ENCODE peak calls at places on chromosomes 11 and 22, in nine cellular contexts. Z is IMR-90, J is lung, A is lower leg skin, T is pancreas, O is colonic mucosa, X is fibroblast of lung, W is suprapubic skin, K is GM12865. B is an unnamed sample.

GRCh38 chr11:70048279-70049024 is 29.7 kb upstream of the ANO1 start:
- DNase-seq in Z (no peak), J (no peak), A (peak; percentile 83), T (no peak), O (peak; percentile 24), X (no peak), W (peak; percentile 76), K (no peak), B (no peak)

GRCh38 chr11:118435233-118435892 is 929 bp upstream of the KMT2A start:
- DNase-seq in Z (peak; percentile 20), J (peak; percentile 44), A (peak; percentile 86), T (peak; percentile 48), O (peak; percentile 63), X (peak; percentile 37), W (peak; percentile 79), K (peak; percentile 86), B (peak; percentile 70)

GRCh38 chr11:19922689-19923035 is 210.0 kb downstream of the NAV2 start:
- DNase-seq in Z (peak; percentile 50), J (no peak), A (no peak), T (no peak), O (no peak), X (no peak), W (no peak), K (no peak), B (no peak)

GRCh38 chr22:41302016-41302767 is 867 bp downstream of the ZC3H7B start:
- DNase-seq in Z (no peak), J (no peak), A (no peak), T (no peak), O (no peak), X (no peak), W (no peak), K (no peak), B (no peak)

GRCh38 chr11:4060182-4060923 is 34.2 kb upstream of the RRM1 start:
- DNase-seq in Z (no peak), J (no peak), A (no peak), T (no peak), O (peak; percentile 59), X (no peak), W (no peak), K (no peak), B (no peak)

GRCh38 chr11:112114460-112114859 is 27.8 kb downstream of the SDHD start:
- DNase-seq in Z (no peak), J (no peak), A (no peak), T (no peak), O (no peak), X (no peak), W (no peak), K (no peak), B (no peak)

GRCh38 chr22:45007247-45007945 is 2.4 kb downstream of the PHF21B start:
- DNase-seq in Z (peak; percentile 27), J (no peak), A (no peak), T (peak; percentile 14), O (no peak), X (peak; percentile 17), W (no peak), K (no peak), B (peak; percentile 7)

GRCh38 chr11:13118691-13119090 is 109.6 kb downstream of the RASSF10 start:
- DNase-seq in Z (no peak), J (no peak), A (no peak), T (no peak), O (no peak), X (no peak), W (no peak), K (no peak), B (no peak)

GRCh38 chr22:30078320-30079311 is 1.6 kb upstream of the HORMAD2 start:
- DNase-seq in Z (no peak), J (peak; percentile 56), A (no peak), T (no peak), O (no peak), X (no peak), W (no peak), K (peak; percentile 75), B (no peak)

GRCh38 chr22:37148031-37148651 is 1.6 kb downstream of the IL2RB start:
- DNase-seq in Z (no peak), J (no peak), A (no peak), T (no peak), O (no peak), X (no peak), W (no peak), K (peak; percentile 33), B (no peak)
- H3K4me3 ChIP-seq in Z (no peak overlapping the region), J (no peak overlapping the region), A (no peak overlapping the region), T (no peak overlapping the region), O (peak overlapping the region; percentile 7), X (no peak overlapping the region), W (no peak overlapping the region), K (peak overlapping the region; percentile 97), B (no peak overlapping the region)

DNA sequence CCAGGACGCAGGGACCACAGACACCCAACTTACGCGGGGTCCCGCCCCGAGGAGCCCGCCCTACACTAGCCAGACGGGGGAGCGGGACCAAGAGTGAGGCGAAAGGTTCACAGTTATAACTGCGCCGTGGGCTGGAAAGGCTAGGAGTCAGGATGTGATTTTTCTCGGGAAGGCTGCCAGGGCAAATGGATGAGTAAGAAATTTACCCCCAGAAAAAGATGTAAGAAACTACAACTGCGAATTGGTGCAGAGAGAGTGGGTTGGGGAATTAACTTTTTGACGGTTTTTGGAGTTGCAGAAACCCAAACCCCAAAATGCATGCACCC is 1.3 kb downstream of the TSPAN18 start:
- DNase-seq in Z (no peak), J (no peak), A (no peak), T (no peak), O (no peak), X (no peak), W (no peak), K (no peak), B (no peak)
- TF ChIP-seq CTCF in Z (no peak), J (no peak), A (no peak), T (no peak), O (peak; percentile 19), X (no peak), W (no peak), K (no peak), B (no peak)

DNA sequence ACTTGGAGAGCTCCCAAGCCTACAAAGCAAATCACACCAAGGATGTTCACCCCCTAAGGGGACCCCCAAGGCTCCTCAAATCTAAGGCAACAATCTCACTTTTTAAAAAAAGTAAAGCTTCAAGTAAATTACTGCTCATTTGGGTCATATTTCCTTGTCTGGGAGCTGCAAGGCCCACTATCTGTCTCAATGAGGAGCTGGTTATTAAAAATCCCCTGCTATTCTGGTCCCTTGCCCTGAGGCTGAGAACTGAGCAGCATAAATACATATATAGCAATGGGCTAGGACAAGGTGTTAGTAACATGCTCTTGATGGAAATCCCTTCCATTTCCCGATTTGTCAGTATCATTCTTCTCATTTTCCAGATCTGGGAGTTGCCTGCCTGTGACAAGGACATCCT is 119.3 kb downstream of the ETS1 start:
- DNase-seq in Z (no peak), J (no peak), A (no peak), T (no peak), O (no peak), X (no peak), W (no peak), K (no peak), B (peak; percentile 26)
- H3K4me3 ChIP-seq in Z (no peak overlapping the region), J (no peak overlapping the region), A (no peak overlapping the region), T (no peak overlapping the region), O (no peak overlapping the region), X (no peak overlapping the region), W (no peak overlapping the region), K (no peak overlapping the region), B (no peak overlapping the region)

GRCh38 chr11:1515082-1516060 is 28.8 kb upstream of the MOB2 start:
- DNase-seq in Z (peak; percentile 47), J (peak; percentile 74), A (peak; percentile 96), T (peak; percentile 64), O (peak; percentile 80), X (peak; percentile 46), W (no peak), K (peak; percentile 50), B (peak; percentile 85)

GRCh38 chr11:1513326-1514296 is 27.0 kb upstream of the MOB2 start:
- DNase-seq in Z (no peak), J (no peak), A (no peak), T (no peak), O (no peak), X (no peak), W (no peak), K (no peak), B (no peak)

GRCh38 chr11:1516273-1517067 is 29.9 kb upstream of the MOB2 start:
- DNase-seq in Z (peak; percentile 61), J (no peak), A (no peak), T (no peak), O (no peak), X (no peak), W (no peak), K (no peak), B (peak; percentile 83)

GRCh38 chr11:1511937-1512496 is 25.4 kb upstream of the MOB2 start:
- DNase-seq in Z (no peak), J (no peak), A (no peak), T (no peak), O (no peak), X (no peak), W (no peak), K (no peak), B (no peak)

GRCh38 chr11:1514349-1515061 is 27.9 kb upstream of the MOB2 start:
- DNase-seq in Z (no peak), J (no peak), A (no peak), T (no peak), O (no peak), X (no peak), W (no peak), K (no peak), B (peak; percentile 40)
- TF ChIP-seq CTCF in Z (no peak), J (no peak), A (no peak), T (no peak), O (no peak), X (no peak), W (no peak), K (no peak), B (no peak)

B was measured in foreskin fibroblast.